ENCODE peak calls at places on chromosomes 3 and 15, in eight cellular contexts. U is CD8-positive, alpha-beta T cell; I is tibial artery; K is AG10803; B is colonic mucosa; N is ovary; J is transverse colon; M is brain microvascular endothelial cell. C is an unnamed sample.

GRCh38 chr3:40741729-40742128 is 217.0 kb downstream of the ZNF621 start:
- DNase-seq in U (no peak), I (no peak), K (peak), B (no peak), N (peak), J (no peak), M (peak), C (no peak)

GRCh38 chr3:18679226-18679625 is 254.1 kb upstream of the SATB1 start:
- DNase-seq in U (peak), I (no peak), K (no peak), B (no peak), N (no peak), J (no peak), M (no peak), C (no peak)

GRCh38 chr3:188076176-188076575 is 77.8 kb upstream of the LPP start:
- DNase-seq in U (no peak), I (peak), K (no peak), B (no peak), N (no peak), J (no peak), M (no peak), C (no peak)

GRCh38 chr3:23888617-23889228 is 28.1 kb downstream of the NKIRAS1 start:
- DNase-seq in U (no peak), I (no peak), K (peak), B (no peak), N (no peak), J (no peak), M (peak), C (no peak)

GRCh38 chr3:192571197-192571791 is 156.0 kb downstream of the FGF12 start:
- DNase-seq in U (no peak), I (peak), K (peak), B (peak), N (peak), J (no peak), M (peak), C (peak)

GRCh38 chr15:78808550-78808949 is 2.7 kb downstream of the ADAMTS7 start:
- DNase-seq in U (no peak), I (no peak), K (no peak), B (peak), N (no peak), J (no peak), M (peak), C (no peak)

GRCh38 chr3:37217098-37217849 is 42.9 kb upstream of the LRRFIP2 start:
- DNase-seq in U (peak), I (no peak), K (no peak), B (no peak), N (no peak), J (no peak), M (no peak), C (no peak)

GRCh38 chr3:3772920-3773319 is 26.3 kb upstream of the LRRN1 start:
- DNase-seq in U (no peak), I (no peak), K (no peak), B (no peak), N (no peak), J (no peak), M (no peak), C (no peak)

GRCh38 chr3:143348486-143349327 is 229.1 kb downstream of the CHST2 start:
- DNase-seq in U (no peak), I (no peak), K (no peak), B (no peak), N (no peak), J (no peak), M (no peak), C (no peak)

GRCh38 chr15:101244039-101244781 is 7.6 kb downstream of the CHSY1 start:
- DNase-seq in U (no peak), I (no peak), K (peak), B (no peak), N (peak), J (no peak), M (no peak), C (no peak)

GRCh38 chr3:185796431-185797107 is 28.3 kb downstream of the IGF2BP2 start:
- DNase-seq in U (no peak), I (no peak), K (peak), B (peak), N (no peak), J (peak), M (peak), C (peak)

GRCh38 chr15:91308855-91309254 is 208.8 kb downstream of the SV2B start:
- DNase-seq in U (no peak), I (no peak), K (no peak), B (no peak), N (no peak), J (no peak), M (no peak), C (no peak)

GRCh38 chr3:72145506-72146380 is 360.8 kb upstream of the PROK2 start:
- DNase-seq in U (no peak), I (no peak), K (peak), B (no peak), N (no peak), J (no peak), M (peak), C (no peak)

GRCh38 chr3:70108072-70108471 is 108.5 kb downstream of the SAMMSON start:
- DNase-seq in U (no peak), I (no peak), K (no peak), B (peak), N (no peak), J (no peak), M (peak), C (no peak)
- TF ChIP-seq CTCF in U (peak), I (no peak), K (peak), B (peak), N (no peak), J (peak), M (peak), C (peak)

DNA sequence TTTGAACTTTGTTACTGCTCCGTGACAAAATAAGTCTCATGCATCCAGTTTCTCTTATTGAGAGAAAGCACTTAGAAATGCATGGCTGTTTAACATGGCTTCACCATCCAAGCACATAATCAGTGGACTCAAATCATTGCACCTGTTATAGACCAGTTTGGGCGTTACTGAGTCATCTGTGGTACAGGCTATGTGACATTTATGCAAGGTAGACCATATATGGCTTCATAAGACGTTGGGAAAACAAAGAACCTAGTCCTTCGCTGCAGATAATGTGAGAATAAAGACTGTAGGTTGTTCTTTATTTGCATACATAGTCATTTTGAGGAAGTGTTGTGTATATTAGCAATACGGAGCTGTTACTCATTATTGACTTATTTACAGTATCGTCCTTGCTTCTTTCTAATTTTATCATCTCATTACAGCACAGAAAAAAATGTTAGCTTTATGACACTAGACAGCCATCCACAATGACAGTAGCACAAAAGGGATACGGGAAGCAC is 374.7 kb downstream of the IL5RA start:
- DNase-seq in U (no peak), I (no peak), K (no peak), B (no peak), N (no peak), J (no peak), M (no peak), C (no peak)
- TF ChIP-seq CTCF in U (no peak), I (no peak), K (no peak), B (no peak), N (no peak), J (no peak), M (no peak), C (no peak)

DNA sequence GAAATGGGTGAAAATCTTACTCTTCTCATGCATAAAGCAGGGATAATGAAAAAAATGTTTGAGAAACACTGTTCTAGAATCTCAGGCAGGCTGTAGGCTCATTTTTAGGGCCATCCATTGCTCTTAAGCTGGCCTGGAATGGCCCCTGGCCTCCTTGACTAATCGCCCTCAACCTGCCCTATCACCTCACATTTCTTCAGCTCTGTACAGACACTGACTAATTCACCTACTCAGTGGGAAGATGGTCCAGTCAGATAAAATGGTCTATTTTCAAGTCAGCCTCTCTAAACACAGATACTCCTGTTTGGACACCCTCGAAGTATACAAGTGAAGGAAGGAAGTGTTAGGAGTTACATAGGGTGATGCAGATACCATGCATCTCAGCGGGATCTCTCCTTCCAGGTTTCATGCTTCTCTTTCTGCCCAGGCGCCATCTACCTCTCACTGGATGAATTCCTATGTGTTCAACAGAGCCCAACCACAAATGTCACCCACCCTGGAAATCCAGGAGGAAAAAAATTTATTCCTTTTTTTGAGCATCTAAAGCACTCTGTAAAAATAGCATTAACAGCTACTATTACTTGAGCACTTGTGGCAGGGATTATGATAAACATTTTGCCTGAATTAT is 12.1 kb downstream of the FMN1 start:
- DNase-seq in U (no peak), I (no peak), K (no peak), B (no peak), N (no peak), J (no peak), M (no peak), C (no peak)
- TF ChIP-seq CTCF in U (no peak), I (no peak), K (no peak), B (no peak), N (no peak), J (no peak), M (peak), C (no peak)

GRCh38 chr3:87507753-87508152 is 231.4 kb upstream of the POU1F1 start:
- DNase-seq in U (no peak), I (no peak), K (no peak), B (no peak), N (no peak), J (no peak), M (no peak), C (no peak)

GRCh38 chr3:87503901-87504498 is 227.6 kb upstream of the POU1F1 start:
- DNase-seq in U (no peak), I (no peak), K (peak), B (peak), N (no peak), J (peak), M (peak), C (peak)

DNA sequence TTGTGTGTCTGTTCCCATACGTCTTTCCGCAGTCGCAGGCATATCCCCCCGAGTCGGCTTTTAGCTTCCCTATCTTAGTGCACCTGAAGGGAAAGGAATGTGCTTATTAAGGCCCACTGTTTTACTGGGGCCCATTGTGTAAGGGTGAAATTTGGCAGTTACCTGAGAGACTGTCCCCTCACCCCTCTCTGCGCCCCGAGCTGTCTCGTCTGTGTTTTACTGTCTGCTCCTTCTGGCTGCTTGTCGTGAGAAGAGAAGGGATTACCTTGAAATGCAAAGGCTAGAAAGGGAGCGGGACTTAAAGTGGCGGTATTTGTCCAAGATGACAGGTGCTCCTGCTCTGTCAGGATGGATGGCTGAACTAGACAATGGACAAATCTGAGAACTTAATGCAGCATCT is 233.0 kb upstream of the POU1F1 start:
- DNase-seq in U (no peak), I (no peak), K (no peak), B (no peak), N (no peak), J (no peak), M (no peak), C (no peak)
- TF ChIP-seq CTCF in U (no peak), I (no peak), K (no peak), B (no peak), N (no peak), J (no peak), M (no peak), C (no peak)